ENCODE peak calls at places on chromosomes 1 and 21, in eight cellular contexts. One of them, this sample, is unnamed.

GRCh38 chr1:22104865-22105437 is 37.9 kb downstream of the WNT4 start:
- DNase-seq in stromal cell of bone marrow: no peak
- DNase-seq in ovary: no peak
- DNase-seq in IMR-90: no peak
- DNase-seq in CD8-positive, alpha-beta memory T cell: peak; percentile 60
- DNase-seq in tibial artery: no peak
- DNase-seq in HTR-8/SVneo: no peak
- DNase-seq in adrenal gland: no peak
- DNase-seq in this sample: no peak

GRCh38 chr21:19535356-19535755 is 1131.8 kb upstream of the TMPRSS15 start:
- DNase-seq in IMR-90: no peak
- DNase-seq in CD8-positive, alpha-beta memory T cell: no peak
- DNase-seq in tibial artery: no peak
- DNase-seq in HTR-8/SVneo: no peak
- DNase-seq in stromal cell of bone marrow: no peak
- DNase-seq in adrenal gland: no peak
- DNase-seq in ovary: no peak
- DNase-seq in this sample: no peak

GRCh38 chr1:39407889-39408640 is 83.4 kb upstream of the BMP8A start:
- DNase-seq in stromal cell of bone marrow: no peak
- DNase-seq in IMR-90: no peak
- DNase-seq in CD8-positive, alpha-beta memory T cell: no peak
- DNase-seq in HTR-8/SVneo: no peak
- DNase-seq in adrenal gland: no peak
- DNase-seq in ovary: no peak
- DNase-seq in tibial artery: no peak
- DNase-seq in this sample: no peak

GRCh38 chr1:171817511-171818265 is 23.6 kb upstream of the DNM3 start:
- DNase-seq in adrenal gland: peak; percentile 87
- DNase-seq in HTR-8/SVneo: peak; percentile 60
- DNase-seq in stromal cell of bone marrow: peak; percentile 59
- DNase-seq in CD8-positive, alpha-beta memory T cell: no peak
- DNase-seq in ovary: no peak
- DNase-seq in IMR-90: peak; percentile 76
- DNase-seq in tibial artery: no peak
- DNase-seq in this sample: no peak

GRCh38 chr1:198156111-198156744 is 570 bp upstream of the NEK7 start:
- DNase-seq in stromal cell of bone marrow: peak; percentile 59
- DNase-seq in HTR-8/SVneo: peak; percentile 68
- DNase-seq in adrenal gland: peak; percentile 78
- DNase-seq in CD8-positive, alpha-beta memory T cell: peak; percentile 67
- DNase-seq in tibial artery: peak; percentile 80
- DNase-seq in ovary: peak; percentile 52
- DNase-seq in IMR-90: peak; percentile 66
- DNase-seq in this sample: peak; percentile 63

GRCh38 chr21:45921917-45922316 is 59.7 kb upstream of the COL6A1 start:
- DNase-seq in CD8-positive, alpha-beta memory T cell: no peak
- DNase-seq in stromal cell of bone marrow: no peak
- DNase-seq in tibial artery: no peak
- DNase-seq in adrenal gland: no peak
- DNase-seq in HTR-8/SVneo: no peak
- DNase-seq in ovary: no peak
- DNase-seq in IMR-90: no peak
- DNase-seq in this sample: no peak

GRCh38 chr1:204507317-204508105 is 8.7 kb upstream of the MDM4 start:
- DNase-seq in CD8-positive, alpha-beta memory T cell: no peak
- DNase-seq in stromal cell of bone marrow: no peak
- DNase-seq in tibial artery: no peak
- DNase-seq in ovary: peak; percentile 57
- DNase-seq in IMR-90: peak; percentile 22
- DNase-seq in adrenal gland: peak; percentile 28
- DNase-seq in HTR-8/SVneo: peak; percentile 33
- DNase-seq in this sample: no peak

GRCh38 chr1:163875927-163876320 is 554.2 kb downstream of the NUF2 start:
- DNase-seq in stromal cell of bone marrow: peak; percentile 72
- DNase-seq in ovary: no peak
- DNase-seq in adrenal gland: no peak
- DNase-seq in tibial artery: no peak
- DNase-seq in IMR-90: peak; percentile 4
- DNase-seq in HTR-8/SVneo: no peak
- DNase-seq in CD8-positive, alpha-beta memory T cell: no peak
- DNase-seq in this sample: no peak

GRCh38 chr1:83798965-83799364 is 200.0 kb downstream of the TTLL7 start:
- DNase-seq in IMR-90: no peak
- DNase-seq in HTR-8/SVneo: no peak
- DNase-seq in ovary: no peak
- DNase-seq in tibial artery: no peak
- DNase-seq in adrenal gland: no peak
- DNase-seq in CD8-positive, alpha-beta memory T cell: no peak
- DNase-seq in stromal cell of bone marrow: no peak
- DNase-seq in this sample: no peak

GRCh38 chr1:243850368-243851128 is 505 bp upstream of the AKT3 start:
- DNase-seq in adrenal gland: peak; percentile 88
- DNase-seq in stromal cell of bone marrow: peak; percentile 76
- DNase-seq in IMR-90: peak; percentile 80
- DNase-seq in HTR-8/SVneo: peak; percentile 81
- DNase-seq in CD8-positive, alpha-beta memory T cell: peak; percentile 85
- DNase-seq in ovary: peak; percentile 91
- DNase-seq in tibial artery: peak; percentile 92
- DNase-seq in this sample: peak; percentile 86

GRCh38 chr1:33435096-33435820 is 4.4 kb upstream of the PHC2 start:
- DNase-seq in stromal cell of bone marrow: peak; percentile 66
- DNase-seq in ovary: no peak
- DNase-seq in tibial artery: no peak
- DNase-seq in CD8-positive, alpha-beta memory T cell: no peak
- DNase-seq in IMR-90: peak; percentile 85
- DNase-seq in HTR-8/SVneo: no peak
- DNase-seq in adrenal gland: peak; percentile 32
- DNase-seq in this sample: no peak

GRCh38 chr21:43287111-43287973 is 118.5 kb downstream of the CRYAA start:
- DNase-seq in IMR-90: no peak
- DNase-seq in ovary: peak; percentile 6
- DNase-seq in CD8-positive, alpha-beta memory T cell: no peak
- DNase-seq in stromal cell of bone marrow: no peak
- DNase-seq in adrenal gland: no peak
- DNase-seq in HTR-8/SVneo: no peak
- DNase-seq in tibial artery: no peak
- DNase-seq in this sample: peak; percentile 54

GRCh38 chr1:166974647-166975345 is 544 bp downstream of the ILDR2 start:
- DNase-seq in CD8-positive, alpha-beta memory T cell: peak; percentile 2
- DNase-seq in HTR-8/SVneo: no peak
- DNase-seq in IMR-90: no peak
- DNase-seq in adrenal gland: no peak
- DNase-seq in tibial artery: no peak
- DNase-seq in stromal cell of bone marrow: no peak
- DNase-seq in ovary: no peak
- DNase-seq in this sample: no peak

GRCh38 chr1:41742219-41742618 is 176.5 kb downstream of the HIVEP3 start:
- DNase-seq in ovary: no peak
- DNase-seq in HTR-8/SVneo: no peak
- DNase-seq in tibial artery: no peak
- DNase-seq in IMR-90: peak; percentile 93
- DNase-seq in stromal cell of bone marrow: peak; percentile 76
- DNase-seq in CD8-positive, alpha-beta memory T cell: no peak
- DNase-seq in adrenal gland: no peak
- DNase-seq in this sample: peak; percentile 15

GRCh38 chr1:201365251-201365650 is 12.2 kb downstream of the TNNT2 start:
- DNase-seq in stromal cell of bone marrow: no peak
- DNase-seq in tibial artery: no peak
- DNase-seq in IMR-90: no peak
- DNase-seq in ovary: no peak
- DNase-seq in CD8-positive, alpha-beta memory T cell: no peak
- DNase-seq in adrenal gland: no peak
- DNase-seq in HTR-8/SVneo: no peak
- DNase-seq in this sample: peak; percentile 60

GRCh38 chr1:25503551-25504426 is 39.6 kb upstream of the LDLRAP1 start:
- DNase-seq in HTR-8/SVneo: peak; percentile 47
- DNase-seq in adrenal gland: peak; percentile 67
- DNase-seq in IMR-90: no peak
- DNase-seq in ovary: no peak
- DNase-seq in stromal cell of bone marrow: no peak
- DNase-seq in tibial artery: peak; percentile 79
- DNase-seq in CD8-positive, alpha-beta memory T cell: peak; percentile 43
- DNase-seq in this sample: peak; percentile 86

GRCh38 chr1:226351709-226352108 is 42.7 kb upstream of the LIN9 start:
- DNase-seq in stromal cell of bone marrow: no peak
- DNase-seq in ovary: no peak
- DNase-seq in HTR-8/SVneo: no peak
- DNase-seq in tibial artery: no peak
- DNase-seq in adrenal gland: no peak
- DNase-seq in IMR-90: no peak
- DNase-seq in CD8-positive, alpha-beta memory T cell: no peak
- DNase-seq in this sample: no peak

GRCh38 chr21:30541764-30542163 is at the start of gene KRTAP19-6:
- DNase-seq in tibial artery: no peak
- DNase-seq in stromal cell of bone marrow: no peak
- DNase-seq in ovary: no peak
- DNase-seq in IMR-90: no peak
- DNase-seq in HTR-8/SVneo: no peak
- DNase-seq in adrenal gland: no peak
- DNase-seq in CD8-positive, alpha-beta memory T cell: no peak
- DNase-seq in this sample: no peak

GRCh38 chr1:248825136-248825535 is 579 bp downstream of the SH3BP5L start:
- DNase-seq in ovary: no peak
- DNase-seq in IMR-90: no peak
- DNase-seq in stromal cell of bone marrow: no peak
- DNase-seq in HTR-8/SVneo: no peak
- DNase-seq in adrenal gland: no peak
- DNase-seq in tibial artery: peak; percentile 65
- DNase-seq in CD8-positive, alpha-beta memory T cell: no peak
- DNase-seq in this sample: peak; percentile 61

This sample was measured in upper lobe of right lung.